ENCODE peak calls at places on chromosome 9, in four cellular contexts. B is fibroblast of lung; S is GM12892; H is effector memory CD4-positive, alpha-beta T cell. F is an unnamed sample.
A peak's percentile ranks its signal among the peaks of the same experiment; 100 is the strongest.

GRCh38 chr9:124386201-124386600 is 29.0 kb downstream of the PSMB7 start:
- DNase-seq in B (peak; percentile 24), S (no peak), H (no peak), F (no peak)

GRCh38 chr9:20658677-20659473 is 25.2 kb upstream of the FOCAD start:
- DNase-seq in B (peak; percentile 10), S (no peak), H (no peak), F (no peak)

GRCh38 chr9:88789785-88790184 is 201.5 kb upstream of the S1PR3 start:
- DNase-seq in B (no peak), S (no peak), H (no peak), F (no peak)

GRCh38 chr9:36803951-36804350 is 230.1 kb downstream of the PAX5 start:
- DNase-seq in B (no peak), S (no peak), H (no peak), F (no peak)

GRCh38 chr9:28031521-28032177 is 458.4 kb upstream of the C9orf72 start:
- DNase-seq in B (no peak), S (no peak), H (no peak), F (no peak)

GRCh38 chr9:125522328-125522725 is 184.7 kb downstream of the MAPKAP1 start:
- DNase-seq in B (peak; percentile 67), S (no peak), H (no peak), F (no peak)

GRCh38 chr9:116687762-116688160 is 656 bp downstream of the TRIM32 start:
- DNase-seq in B (no peak), S (no peak), H (no peak), F (no peak)

GRCh38 chr9:7328453-7328852 is 471.1 kb downstream of the DMAC1 start:
- DNase-seq in B (no peak), S (no peak), H (no peak), F (no peak)

GRCh38 chr9:99253772-99254431 is 31.8 kb downstream of the SEC61B start:
- DNase-seq in B (no peak), S (peak; percentile 72), H (peak; percentile 18), F (peak; percentile 97)

GRCh38 chr9:106799146-106799545 is 63.8 kb upstream of the ZNF462 start:
- DNase-seq in B (peak; percentile 84), S (no peak), H (no peak), F (no peak)